ENCODE peak calls at places on chromosome 22, in five cellular contexts. Y, R, P, O and X are unnamed samples.

GRCh38 chr22:41078975-41079374 is 13.4 kb upstream of the EP300 start:
- DNase-seq in R (no peak), Y (no peak), O (no peak), P (no peak), X (no peak)

GRCh38 chr22:17772963-17773605 is 1.2 kb downstream of the BID start:
- DNase-seq in R (peak), Y (no peak), O (no peak), P (peak), X (peak)

GRCh38 chr22:25475554-25476022 is 88.9 kb upstream of the GRK3 start:
- DNase-seq in P (peak), O (no peak), Y (peak), R (no peak), X (peak)

GRCh38 chr22:22787151-22787550 is 100.5 kb upstream of the IGLL5 start:
- DNase-seq in Y (no peak), P (no peak), R (no peak), O (no peak), X (no peak)

GRCh38 chr22:42955842-42956241 is 59.1 kb downstream of the PACSIN2 start:
- DNase-seq in P (no peak), R (no peak), Y (no peak), O (no peak), X (no peak)

GRCh38 chr22:40404251-40405177 is 34.1 kb downstream of the SGSM3 start:
- DNase-seq in R (no peak), Y (no peak), P (no peak), O (no peak), X (no peak)

GRCh38 chr22:33062402-33062801 is 4.2 kb upstream of the SYN3 start:
- DNase-seq in O (no peak), Y (no peak), P (no peak), R (no peak), X (no peak)

GRCh38 chr22:24128631-24129601 is 52.4 kb upstream of the SUSD2 start:
- DNase-seq in P (no peak), O (no peak), R (no peak), Y (no peak), X (no peak)

GRCh38 chr22:44972363-44973083 is 37.3 kb downstream of the PHF21B start:
- DNase-seq in R (no peak), O (no peak), P (no peak), Y (no peak), X (no peak)

GRCh38 chr22:36368359-36368983 is 19.3 kb downstream of the MYH9 start:
- DNase-seq in R (peak), P (peak), O (no peak), Y (no peak), X (peak)

GRCh38 chr22:17824452-17824851 is 50.2 kb upstream of the BID start:
- DNase-seq in P (no peak), O (no peak), R (no peak), Y (no peak), X (no peak)

GRCh38 chr22:33811208-33811607 is 109.1 kb downstream of the LARGE1 start:
- DNase-seq in R (no peak), O (no peak), P (no peak), Y (no peak), X (no peak)

GRCh38 chr22:50253941-50254340 is 2.9 kb upstream of the HDAC10 start:
- DNase-seq in Y (no peak), P (no peak), O (no peak), R (no peak), X (no peak)